ENCODE peak calls at places on chromosome 4, in five cellular contexts. A is activated T-helper 1 cell treated with Interleukin-2 at 50 U/mL for 16 hours; H is stimulated activated CD8-positive, alpha-beta memory T cell treated with anti-CD3 and anti-CD28 coated beads, Interleukin-7, amount 100 ng/mL, for 24 hours; P is ascending aorta; Y is foreskin melanocyte. F is an unnamed sample.

GRCh38 chr4:13984996-13985780 is 357.7 kb upstream of the BOD1L1 start:
- DNase-seq in A (no peak), H (no peak), P (no peak), Y (no peak), F (no peak)

GRCh38 chr4:145679520-145679919 is 426 bp upstream of the C4orf51 start:
- DNase-seq in A (no peak), H (no peak), P (peak), Y (no peak), F (no peak)

GRCh38 chr4:15001248-15001824 is 945 bp upstream of the CPEB2 start:
- DNase-seq in A (peak), H (peak), P (peak), Y (peak), F (no peak)

GRCh38 chr4:23779422-23779821 is 110.4 kb downstream of the PPARGC1A start:
- DNase-seq in A (no peak), H (no peak), P (no peak), Y (no peak), F (no peak)

GRCh38 chr4:24130637-24131036 is 240.8 kb upstream of the PPARGC1A start:
- DNase-seq in A (no peak), H (no peak), P (no peak), Y (no peak), F (no peak)

GRCh38 chr4:161010227-161010626 is 1153.6 kb downstream of the FSTL5 start:
- DNase-seq in A (no peak), H (no peak), P (no peak), Y (no peak), F (no peak)

GRCh38 chr4:102585329-102585728 is 84.2 kb downstream of the NFKB1 start:
- DNase-seq in A (no peak), H (no peak), P (no peak), Y (peak), F (no peak)

GRCh38 chr4:15457401-15458201 is 12.1 kb upstream of the CC2D2A start:
- DNase-seq in A (no peak), H (no peak), P (no peak), Y (no peak), F (no peak)

GRCh38 chr4:153750197-153750817 is 9.5 kb downstream of the RNF175 start:
- DNase-seq in A (peak), H (peak), P (no peak), Y (peak), F (peak)

GRCh38 chr4:73053076-73053475 is 16.4 kb downstream of the COX18 start:
- DNase-seq in A (no peak), H (no peak), P (no peak), Y (no peak), F (no peak)

GRCh38 chr4:159105063-159105414 is 2.2 kb downstream of the RAPGEF2 start:
- DNase-seq in A (no peak), H (no peak), P (no peak), Y (no peak), F (no peak)

GRCh38 chr4:17781831-17782287 is 438 bp upstream of the FAM184B start:
- DNase-seq in A (no peak), H (no peak), P (no peak), Y (no peak), F (no peak)

GRCh38 chr4:137193564-137193963 is 338.7 kb downstream of the PCDH18 start:
- DNase-seq in A (no peak), H (no peak), P (no peak), Y (no peak), F (no peak)

GRCh38 chr4:72390409-72390808 is 178.6 kb downstream of the ADAMTS3 start:
- DNase-seq in A (no peak), H (no peak), P (no peak), Y (no peak), F (no peak)

GRCh38 chr4:143256456-143256855 is 71.7 kb downstream of the USP38 start:
- DNase-seq in A (no peak), H (no peak), P (no peak), Y (no peak), F (no peak)

GRCh38 chr4:3293410-3294391 is 880 bp downstream of the RGS12 start:
- DNase-seq in A (no peak), H (no peak), P (no peak), Y (no peak), F (no peak)

GRCh38 chr4:187016101-187016500 is 292.4 kb upstream of the FAT1 start:
- DNase-seq in A (no peak), H (no peak), P (no peak), Y (no peak), F (no peak)

GRCh38 chr4:108446554-108446953 is 173.8 kb upstream of the RPL34 start:
- DNase-seq in A (no peak), H (no peak), P (no peak), Y (no peak), F (no peak)

GRCh38 chr4:26861434-26862186 is 969 bp downstream of the STIM2 start:
- DNase-seq in A (peak), H (peak), P (no peak), Y (peak), F (no peak)

GRCh38 chr4:13328591-13328990 is 155.5 kb downstream of the RAB28 start:
- DNase-seq in A (no peak), H (no peak), P (no peak), Y (no peak), F (no peak)

GRCh38 chr4:133355636-133356035 is 206.5 kb downstream of the PCDH10 start:
- DNase-seq in A (no peak), H (no peak), P (no peak), Y (no peak), F (no peak)

GRCh38 chr4:15149842-15150592 is 147.7 kb downstream of the CPEB2 start:
- DNase-seq in A (no peak), H (no peak), P (peak), Y (peak), F (peak)

GRCh38 chr4:7647932-7648812 is 213.4 kb upstream of the PSAPL1 start:
- DNase-seq in A (no peak), H (no peak), P (peak), Y (no peak), F (no peak)

GRCh38 chr4:169621754-169622481 is 1.5 kb downstream of the CLCN3 start:
- DNase-seq in A (no peak), H (no peak), P (no peak), Y (no peak), F (no peak)

GRCh38 chr4:183499389-183499788 is 5.5 kb upstream of the ING2 start:
- DNase-seq in A (no peak), H (no peak), P (no peak), Y (no peak), F (no peak)

GRCh38 chr4:100356172-100356571 is 161.7 kb downstream of the EMCN start:
- DNase-seq in A (no peak), H (no peak), P (no peak), Y (no peak), F (no peak)

GRCh38 chr4:82777857-82778525 is 20.6 kb downstream of the SCD5 start:
- DNase-seq in A (no peak), H (no peak), P (no peak), Y (no peak), F (no peak)

GRCh38 chr4:96642486-96642885 is 802.6 kb downstream of the PDHA2 start:
- DNase-seq in A (no peak), H (no peak), P (no peak), Y (no peak), F (no peak)

GRCh38 chr4:110195561-110196205 is 2.7 kb downstream of the ELOVL6 start:
- DNase-seq in A (no peak), H (no peak), P (no peak), Y (peak), F (no peak)

GRCh38 chr4:145566086-145566708 is 53.0 kb upstream of the MMAA start:
- DNase-seq in A (no peak), H (no peak), P (no peak), Y (no peak), F (no peak)

GRCh38 chr4:142960134-142960533 is 114.0 kb upstream of the INPP4B start:
- DNase-seq in A (no peak), H (no peak), P (no peak), Y (no peak), F (no peak)

GRCh38 chr4:89754531-89754930 is 82.4 kb downstream of the SNCA start:
- DNase-seq in A (no peak), H (no peak), P (no peak), Y (peak), F (no peak)